ENCODE peak calls at places on chromosome 18, in six cellular contexts. N, D, O, T, B and P are unnamed samples.

GRCh38 chr18:2218101-2218500 is 353.2 kb downstream of the METTL4 start:
- DNase-seq in T (no peak), B (no peak), D (no peak), O (no peak), N (no peak), P (no peak)

GRCh38 chr18:2971741-2972552 is 41.0 kb downstream of the LPIN2 start:
- DNase-seq in B (no peak), D (no peak), T (peak; percentile 73), N (no peak), O (no peak), P (no peak)

GRCh38 chr18:388198-388597 is 112.3 kb downstream of the COLEC12 start:
- DNase-seq in T (no peak), D (no peak), B (no peak), O (no peak), N (no peak), P (no peak)

GRCh38 chr18:6561029-6561861 is 146.5 kb upstream of the L3MBTL4 start:
- DNase-seq in N (peak; percentile 67), D (no peak), O (peak; percentile 57), T (peak; percentile 85), B (no peak), P (no peak)

GRCh38 chr18:9684901-9685738 is 23.0 kb upstream of the RAB31 start:
- DNase-seq in D (no peak), N (peak; percentile 64), O (no peak), B (no peak), T (peak; percentile 31), P (no peak)

GRCh38 chr18:2916184-2916583 is 69.4 kb downstream of the EMILIN2 start:
- DNase-seq in O (peak; percentile 72), B (no peak), D (peak; percentile 69), N (no peak), T (peak; percentile 29), P (no peak)

GRCh38 chr18:1585881-1586488 is 681.3 kb downstream of the ADCYAP1 start:
- DNase-seq in T (peak; percentile 32), O (peak; percentile 52), N (peak; percentile 3), B (no peak), D (no peak), P (peak; percentile 11)

GRCh38 chr18:77397617-77398016 is 148.0 kb downstream of the GALR1 start:
- DNase-seq in B (no peak), T (no peak), D (no peak), O (no peak), N (no peak), P (no peak)

GRCh38 chr18:627211-627610 is 30.2 kb upstream of the TYMS start:
- DNase-seq in D (no peak), N (peak; percentile 8), O (no peak), B (no peak), T (peak; percentile 60), P (no peak)

GRCh38 chr18:55179460-55180195 is 220.4 kb upstream of the CCDC68 start:
- DNase-seq in N (peak; percentile 12), B (no peak), T (no peak), O (no peak), D (no peak), P (no peak)

GRCh38 chr18:23631746-23632145 is 31.0 kb downstream of the ANKRD29 start:
- DNase-seq in O (peak; percentile 52), T (no peak), D (peak; percentile 51), B (no peak), N (no peak), P (no peak)

GRCh38 chr18:45316127-45316526 is 299.1 kb upstream of the SLC14A2 start:
- DNase-seq in O (peak; percentile 70), B (no peak), T (no peak), D (peak; percentile 48), N (no peak), P (no peak)

GRCh38 chr18:63317556-63317946 is 2.0 kb downstream of the BCL2 start:
- DNase-seq in D (no peak), O (no peak), N (no peak), T (no peak), B (no peak), P (no peak)

GRCh38 chr18:519019-519879 is 18.7 kb upstream of the COLEC12 start:
- DNase-seq in D (no peak), N (peak; percentile 80), O (peak; percentile 43), T (peak; percentile 83), B (no peak), P (no peak)

GRCh38 chr18:33010149-33010548 is 237.3 kb upstream of the KLHL14 start:
- DNase-seq in N (no peak), T (peak; percentile 62), B (no peak), D (no peak), O (peak; percentile 86), P (no peak)

GRCh38 chr18:5294113-5294617 is 1.4 kb downstream of the ZBTB14 start:
- DNase-seq in N (peak; percentile 5), B (no peak), O (no peak), T (no peak), D (no peak), P (no peak)

GRCh38 chr18:55635439-55635838 is 47.4 kb upstream of the TCF4 start:
- DNase-seq in D (no peak), T (no peak), B (no peak), O (no peak), N (no peak), P (no peak)

GRCh38 chr18:610214-610928 is 13.6 kb downstream of the CLUL1 start:
- DNase-seq in O (no peak), D (no peak), B (no peak), T (no peak), N (no peak), P (no peak)

GRCh38 chr18:45050712-45051639 is 370.3 kb downstream of the SETBP1 start:
- DNase-seq in T (peak; percentile 96), N (peak; percentile 96), D (no peak), O (no peak), B (no peak), P (no peak)

GRCh38 chr18:9025104-9025838 is 77.2 kb upstream of the NDUFV2 start:
- DNase-seq in D (no peak), T (no peak), N (peak; percentile 81), O (no peak), B (no peak), P (no peak)

GRCh38 chr18:12155996-12156395 is 62.4 kb downstream of the ANKRD62 start:
- DNase-seq in O (peak; percentile 1), D (no peak), T (no peak), N (no peak), B (no peak), P (no peak)

GRCh38 chr18:74110983-74111382 is 36.7 kb downstream of the FBXO15 start:
- DNase-seq in T (no peak), N (no peak), B (no peak), D (no peak), O (no peak), P (no peak)

GRCh38 chr18:45165871-45166270 is 449.4 kb upstream of the SLC14A2 start:
- DNase-seq in N (no peak), B (no peak), D (no peak), O (no peak), T (peak; percentile 20), P (no peak)

DNA sequence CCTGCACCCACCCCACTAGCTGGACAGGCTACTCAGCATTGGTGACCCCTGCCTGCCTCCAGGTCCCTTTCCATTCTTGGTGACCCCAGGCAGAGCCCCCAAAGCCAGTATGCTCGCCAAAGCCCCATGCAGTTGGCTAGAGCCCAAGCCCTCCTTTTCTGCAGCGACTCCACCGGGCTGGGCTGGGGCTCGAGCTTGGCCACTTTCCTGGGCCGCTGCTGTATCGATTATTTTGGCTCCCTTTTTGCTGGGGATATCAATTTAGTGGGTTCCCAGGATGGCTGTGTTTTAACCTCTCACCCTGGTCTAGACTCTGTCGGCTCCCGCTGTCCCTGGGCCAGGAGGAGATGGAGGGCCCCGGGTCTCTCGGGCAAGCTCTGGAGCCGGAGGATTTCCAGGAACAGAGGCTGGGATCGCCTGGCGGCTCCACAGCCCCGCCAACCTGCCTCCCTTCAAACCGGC is 76.0 kb downstream of the SMAD7 start:
- DNase-seq in N (no peak), B (no peak), D (no peak), O (no peak), T (no peak), P (no peak)
- H2AK5ac ChIP-seq in N (peak overlapping the region; percentile 93), B (no peak overlapping the region), D (no peak overlapping the region), O (no peak overlapping the region), T (peak overlapping the region; percentile 96), P (peak overlapping the region; percentile 24)

GRCh38 chr18:27599202-27599829 is 414.2 kb upstream of the CHST9 start:
- DNase-seq in D (peak; percentile 50), O (peak; percentile 59), B (peak; percentile 68), N (peak; percentile 28), T (peak; percentile 51), P (peak; percentile 57)

GRCh38 chr18:27600245-27600644 is 415.1 kb upstream of the CHST9 start:
- DNase-seq in B (no peak), O (no peak), N (no peak), T (no peak), D (no peak), P (no peak)

GRCh38 chr18:27595121-27595848 is 410.2 kb upstream of the CHST9 start:
- DNase-seq in O (no peak), N (no peak), T (no peak), D (no peak), B (no peak), P (no peak)
- H2BK15ac ChIP-seq in O (no peak overlapping the region), N (no peak overlapping the region), T (no peak overlapping the region), D (no peak overlapping the region), B (no peak overlapping the region), P (no peak overlapping the region)

DNA sequence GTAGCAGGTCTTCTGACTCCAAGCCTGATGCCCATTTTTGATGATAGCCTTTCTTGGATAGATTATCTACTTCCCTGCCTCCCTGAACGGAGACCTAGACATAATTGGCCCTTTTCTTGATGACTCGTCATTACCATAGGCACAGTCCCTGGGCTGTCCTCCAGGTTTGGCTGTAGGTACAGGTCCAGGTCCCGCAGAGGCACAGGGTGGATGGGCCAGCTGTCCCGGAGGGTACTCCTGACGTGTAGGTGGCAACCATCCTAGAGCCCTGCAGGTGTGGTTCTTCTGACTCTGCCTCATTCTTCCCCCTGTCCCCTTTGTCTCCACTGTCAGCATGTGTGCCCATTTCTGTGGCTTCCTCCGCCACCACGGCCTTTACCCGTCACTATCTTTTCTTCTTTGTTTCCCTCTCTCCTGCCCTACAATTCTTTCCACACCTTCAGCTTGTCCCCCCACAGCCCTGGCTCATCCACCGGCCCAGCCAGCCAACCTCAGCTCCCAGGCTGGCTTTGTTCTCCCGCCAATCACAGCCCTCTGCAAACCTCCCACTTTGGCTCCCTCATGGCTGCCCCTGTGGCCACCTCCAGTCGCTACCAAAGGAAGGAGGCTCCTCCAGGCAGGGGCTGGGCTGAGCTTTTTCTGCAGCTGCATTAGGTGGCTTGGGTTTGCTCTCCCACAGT is 102.8 kb downstream of the SMAD7 start:
- DNase-seq in T (no peak), N (no peak), D (no peak), O (no peak), B (no peak), P (no peak)
- H2AK5ac ChIP-seq in T (peak overlapping the region; percentile 40), N (no peak overlapping the region), D (no peak overlapping the region), O (peak overlapping the region; percentile 71), B (peak overlapping the region; percentile 26), P (peak overlapping the region; percentile 87)

DNA sequence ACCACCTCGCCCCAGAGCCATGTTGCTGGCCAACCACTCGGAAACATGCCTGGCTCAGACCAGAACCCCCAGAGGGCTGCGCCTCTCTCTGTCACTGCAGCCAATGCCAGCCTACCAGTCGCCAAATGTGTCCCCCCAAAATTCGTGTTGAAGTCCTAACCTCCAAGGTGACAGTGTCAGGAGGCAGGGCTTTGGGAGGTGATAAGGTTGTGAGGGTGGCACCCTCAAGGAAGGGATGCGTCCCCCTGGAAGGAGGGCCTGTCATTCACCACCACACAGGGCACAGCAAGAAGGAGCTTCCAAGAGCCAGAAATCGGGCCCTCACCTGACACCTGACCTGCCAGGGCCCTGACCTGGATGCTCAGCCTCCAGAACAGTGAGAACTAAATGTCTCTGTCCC is 291.9 kb upstream of the SALL3 start:
- DNase-seq in B (no peak), N (no peak), O (no peak), D (no peak), T (no peak), P (no peak)
- H2BK15ac ChIP-seq in B (no peak overlapping the region), N (no peak overlapping the region), O (no peak overlapping the region), D (no peak overlapping the region), T (no peak overlapping the region), P (no peak overlapping the region)